ENCODE peak calls at places on chromosomes 7 and 10, in seven cellular contexts. X is spleen, E is right lobe of liver, C is uterus, F is ovary, M is esophagus squamous epithelium, V is HCT116. S is an unnamed sample.

GRCh38 chr7:76998263-76998666 is 33.9 kb downstream of the SPDYE17 start:
- DNase-seq in X (no peak), C (no peak), E (no peak), F (no peak), V (no peak), M (no peak), S (no peak)

GRCh38 chr7:24971333-24972165 is 8.4 kb downstream of the OSBPL3 start:
- DNase-seq in F (no peak), V (peak; percentile 81), C (no peak), E (no peak), M (no peak), X (no peak), S (no peak)

GRCh38 chr7:90383422-90383821 is 19.8 kb upstream of the CLDN12 start:
- DNase-seq in E (no peak), X (no peak), F (no peak), V (no peak), C (no peak), M (no peak), S (no peak)

GRCh38 chr7:12123172-12123571 is 87.9 kb upstream of the TMEM106B start:
- DNase-seq in M (no peak), X (no peak), C (no peak), F (no peak), E (no peak), V (no peak), S (no peak)

GRCh38 chr7:63925626-63926460 is 72.8 kb upstream of the ZNF722 start:
- DNase-seq in F (peak; percentile 86), M (peak; percentile 64), V (no peak), X (peak; percentile 96), C (peak; percentile 58), E (peak; percentile 96), S (peak; percentile 93)

GRCh38 chr10:109126541-109126940 is 796.8 kb downstream of the XPNPEP1 start:
- DNase-seq in V (no peak), M (no peak), X (no peak), E (no peak), C (no peak), F (no peak), S (no peak)

GRCh38 chr10:79628083-79628482 is 17.3 kb downstream of the SFTPA1 start:
- DNase-seq in F (no peak), E (no peak), C (no peak), V (no peak), M (no peak), X (no peak), S (no peak)

GRCh38 chr10:62817763-62818425 is 1.7 kb upstream of the EGR2 start:
- DNase-seq in M (no peak), V (peak; percentile 56), F (peak; percentile 71), C (peak; percentile 52), X (peak; percentile 97), E (peak; percentile 85), S (peak; percentile 81)

GRCh38 chr10:51838506-51838905 is 139.1 kb upstream of the CSTF2T start:
- DNase-seq in C (no peak), X (no peak), M (no peak), V (no peak), E (no peak), F (no peak), S (no peak)

GRCh38 chr10:133009218-133009954 is 67.0 kb upstream of the CFAP46 start:
- DNase-seq in M (no peak), F (no peak), V (no peak), E (peak; percentile 83), X (peak; percentile 90), C (no peak), S (peak; percentile 80)

GRCh38 chr10:28575852-28576251 is 42.9 kb downstream of the WAC start:
- DNase-seq in C (no peak), M (no peak), F (no peak), E (no peak), V (no peak), X (no peak), S (no peak)

GRCh38 chr10:119531067-119531466 is 11.5 kb downstream of the RGS10 start:
- DNase-seq in F (no peak), C (no peak), X (no peak), V (no peak), M (no peak), E (no peak), S (no peak)

GRCh38 chr10:29736325-29737208 is 101.8 kb upstream of the SVIL start:
- DNase-seq in X (peak; percentile 88), V (no peak), C (peak; percentile 68), E (peak; percentile 77), M (no peak), F (peak; percentile 79), S (peak; percentile 82)
- TF ChIP-seq POLR2A in X (no peak), V (no peak), C (peak; percentile 69), E (peak; percentile 83), M (no peak), F (peak; percentile 62), S (peak; percentile 41)

GRCh38 chr7:149789101-149789500 is 15.7 kb upstream of the ZNF467 start:
- DNase-seq in M (no peak), V (no peak), C (no peak), E (no peak), F (no peak), X (no peak), S (no peak)

GRCh38 chr7:149785983-149786382 is 12.6 kb upstream of the ZNF467 start:
- DNase-seq in F (no peak), M (no peak), V (no peak), X (no peak), E (no peak), C (no peak), S (no peak)

GRCh38 chr7:149785402-149785801 is 12.0 kb upstream of the ZNF467 start:
- DNase-seq in V (no peak), F (no peak), M (no peak), C (no peak), X (no peak), E (no peak), S (no peak)

GRCh38 chr7:149788300-149788851 is 15.0 kb upstream of the ZNF467 start:
- DNase-seq in E (peak; percentile 85), V (no peak), X (no peak), F (no peak), C (no peak), M (no peak), S (no peak)

GRCh38 chr7:149787428-149788299 is 14.3 kb upstream of the ZNF467 start:
- DNase-seq in C (no peak), V (no peak), X (no peak), M (no peak), F (no peak), E (no peak), S (no peak)
- TF ChIP-seq CTCF in C (no peak), V (peak; percentile 95), X (no peak), M (no peak), F (no peak), E (no peak), S (no peak)

DNA sequence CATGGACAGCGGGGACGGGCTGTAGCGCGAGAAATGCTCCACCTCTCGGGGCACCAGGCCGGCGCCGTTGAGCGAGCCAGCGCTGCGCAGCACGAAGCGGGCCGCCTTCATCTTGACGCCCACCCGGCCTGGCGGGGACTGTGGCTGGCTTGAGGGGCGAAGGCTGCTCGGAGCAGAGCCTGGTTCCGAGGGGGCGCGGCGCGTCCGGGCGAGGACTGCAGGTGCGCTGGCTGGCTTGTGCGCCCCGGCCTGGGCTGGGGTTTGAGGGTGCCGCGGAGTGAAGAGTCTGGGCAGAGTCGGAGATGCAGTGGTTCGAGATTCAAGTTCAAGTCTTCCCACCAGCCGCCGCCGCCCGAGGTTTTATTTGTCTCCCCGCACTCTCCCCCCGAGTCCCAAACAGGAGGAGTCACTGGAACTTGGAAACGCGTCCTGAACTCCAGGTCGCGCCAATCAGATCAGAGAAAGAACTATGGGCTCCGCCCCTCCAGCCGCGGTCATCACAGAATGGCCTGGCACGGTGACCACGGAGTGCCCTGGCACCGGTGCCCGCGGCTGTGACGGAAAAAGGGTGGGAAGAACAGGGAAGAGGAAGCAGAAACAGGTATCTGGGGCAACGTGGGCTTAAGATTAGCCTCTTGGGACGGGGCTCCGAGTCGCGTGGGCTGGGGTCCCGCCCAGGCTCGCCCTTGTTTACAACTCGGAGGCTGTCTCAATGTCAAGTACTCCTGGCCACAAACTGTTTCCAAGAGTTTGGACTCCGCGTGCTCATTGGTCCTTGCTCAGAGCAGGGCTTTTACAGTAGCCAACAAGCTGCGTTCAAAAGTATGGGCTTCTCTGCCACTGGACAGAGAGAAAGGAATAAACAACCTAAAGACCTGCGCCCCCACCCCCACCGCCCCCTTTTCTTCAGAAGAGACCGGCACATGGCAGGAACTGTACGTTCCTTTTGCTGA is at the start of gene PDK4:
- DNase-seq in V (peak; percentile 51), F (peak; percentile 96), C (peak; percentile 98), E (peak; percentile 96), X (peak; percentile 91), M (peak; percentile 20), S (peak; percentile 97)
- TF ChIP-seq POLR2A in V (no peak), F (peak; percentile 79), C (peak; percentile 86), E (peak; percentile 97), X (no peak), M (no peak), S (peak; percentile 89)

DNA sequence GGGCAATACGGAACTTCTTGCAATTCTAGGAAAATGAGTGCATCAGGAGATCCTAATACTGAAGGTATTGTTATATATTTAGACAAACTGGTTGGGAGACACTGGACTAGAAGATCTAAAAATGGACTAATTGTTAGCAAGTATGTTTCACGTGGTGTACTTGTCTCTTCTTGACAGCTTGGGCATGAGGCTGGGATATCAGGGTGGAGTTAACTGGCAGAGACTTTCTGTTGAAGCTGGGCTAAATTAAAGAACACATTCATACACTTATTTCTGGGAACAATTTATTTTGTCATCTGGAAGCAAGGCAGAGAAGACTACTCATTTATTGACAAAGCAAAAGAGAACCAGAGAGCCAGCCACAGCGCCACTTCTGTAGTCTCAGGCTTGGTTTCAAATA is 25.9 kb downstream of the TYW1 start:
- DNase-seq in X (no peak), F (no peak), E (no peak), V (no peak), M (no peak), C (no peak), S (no peak)
- TF ChIP-seq CTCF in X (no peak), F (no peak), E (no peak), V (no peak), M (no peak), C (no peak), S (no peak)

S was measured in thyroid gland.